ENCODE peak calls at places on chromosomes 3 and 15, in four cellular contexts. M, I, V and P are unnamed samples.
A peak's percentile ranks its signal among the peaks of the same experiment; 100 is the strongest.

GRCh38 chr3:42503251-42503924 is 945 bp downstream of the VIPR1 start:
- DNase-seq in I (no peak), M (no peak), V (no peak), P (no peak)

GRCh38 chr15:78922527-78922926 is 22.3 kb downstream of the CTSH start:
- DNase-seq in I (no peak), V (no peak), M (no peak), P (no peak)

GRCh38 chr3:32882603-32883025 is 64.8 kb downstream of the TRIM71 start:
- DNase-seq in M (no peak), I (no peak), V (no peak), P (no peak)

GRCh38 chr15:65423977-65424679 is 1.4 kb upstream of the IGDCC4 start:
- DNase-seq in I (no peak), M (no peak), V (no peak), P (peak; percentile 30)

GRCh38 chr3:43394071-43394501 is 107.7 kb downstream of the SNRK start:
- DNase-seq in M (peak; percentile 71), V (no peak), I (no peak), P (no peak)

GRCh38 chr3:32195995-32196540 is 42.4 kb upstream of the CMTM8 start:
- DNase-seq in I (no peak), M (no peak), V (no peak), P (no peak)

GRCh38 chr15:89408512-89409183 is 74.0 kb upstream of the POLG start:
- DNase-seq in I (no peak), V (no peak), M (no peak), P (no peak)

GRCh38 chr3:143224731-143225130 is 105.2 kb downstream of the CHST2 start:
- DNase-seq in I (peak; percentile 18), V (no peak), M (no peak), P (no peak)

GRCh38 chr3:44950273-44950672 is 25.7 kb downstream of the ZDHHC3 start:
- DNase-seq in M (no peak), I (peak; percentile 42), V (no peak), P (no peak)

GRCh38 chr3:38627956-38628355 is 21.5 kb downstream of the SCN5A start:
- DNase-seq in M (peak; percentile 10), I (no peak), V (no peak), P (no peak)

GRCh38 chr3:14352002-14352627 is 50.3 kb upstream of the SLC6A6 start:
- DNase-seq in I (peak; percentile 90), M (no peak), V (no peak), P (no peak)

GRCh38 chr3:117218709-117219108 is 509.1 kb downstream of the TUSC7 start:
- DNase-seq in M (no peak), V (no peak), I (no peak), P (no peak)

GRCh38 chr3:196603683-196604082 is 35.2 kb downstream of the FBXO45 start:
- DNase-seq in M (no peak), V (no peak), I (no peak), P (no peak)

GRCh38 chr3:136196064-136196400 is at the start of gene MSL2:
- DNase-seq in M (no peak), V (no peak), I (no peak), P (no peak)

GRCh38 chr3:53074761-53075742 is 29.2 kb upstream of the SFMBT1 start:
- DNase-seq in V (no peak), I (no peak), M (no peak), P (no peak)

GRCh38 chr15:52424856-52425431 is 103.7 kb downstream of the MYO5A start:
- DNase-seq in V (no peak), M (no peak), I (no peak), P (peak; percentile 75)

GRCh38 chr15:90419738-90420487 is 31.9 kb downstream of the IQGAP1 start:
- DNase-seq in V (no peak), I (no peak), M (peak; percentile 61), P (peak; percentile 93)

GRCh38 chr3:87052499-87053260 is 61.7 kb upstream of the VGLL3 start:
- DNase-seq in I (no peak), M (peak; percentile 1), V (no peak), P (no peak)